ENCODE peak calls at places on chromosomes 12 and 14, in five cellular contexts. S, E, K, B and T are unnamed samples.
A peak's percentile ranks its signal among the peaks of the same experiment; 100 is the strongest.

GRCh38 chr12:75437564-75437963 is 43.0 kb upstream of the GLIPR1 start:
- DNase-seq in S (no peak), E (no peak), K (peak; percentile 74), B (peak; percentile 27), T (no peak)

GRCh38 chr12:56188786-56189335 is 422 bp downstream of the SMARCC2 start:
- DNase-seq in S (no peak), E (peak; percentile 59), K (no peak), B (no peak), T (no peak)

GRCh38 chr12:6605425-6606330 is 1.5 kb downstream of the CHD4 start:
- DNase-seq in S (peak; percentile 13), E (no peak), K (peak; percentile 26), B (peak; percentile 38), T (no peak)

GRCh38 chr12:54958048-54958658 is 26.4 kb downstream of the TESPA1 start:
- DNase-seq in S (peak; percentile 60), E (peak; percentile 84), K (peak; percentile 79), B (peak; percentile 48), T (peak; percentile 77)

GRCh38 chr12:50637870-50638481 is 125.9 kb upstream of the ATF1 start:
- DNase-seq in S (no peak), E (peak; percentile 52), K (peak; percentile 73), B (peak; percentile 52), T (peak; percentile 78)

GRCh38 chr12:124607681-124608425 is 40.4 kb upstream of the NCOR2 start:
- DNase-seq in S (no peak), E (no peak), K (no peak), B (no peak), T (peak; percentile 40)

GRCh38 chr14:41120400-41120799 is 486.3 kb upstream of the LRFN5 start:
- DNase-seq in S (no peak), E (no peak), K (no peak), B (no peak), T (no peak)

GRCh38 chr12:13425766-13426165 is 229.2 kb downstream of the EMP1 start:
- DNase-seq in S (no peak), E (no peak), K (peak; percentile 44), B (peak; percentile 90), T (no peak)

GRCh38 chr14:77601846-77602609 is 14.4 kb downstream of the SPTLC2 start:
- DNase-seq in S (no peak), E (no peak), K (no peak), B (peak; percentile 43), T (peak; percentile 52)

GRCh38 chr12:77354766-77355362 is 289.5 kb upstream of the E2F7 start:
- DNase-seq in S (no peak), E (no peak), K (no peak), B (peak; percentile 3), T (no peak)

GRCh38 chr12:107891967-107892366 is 117.5 kb downstream of the ASCL4 start:
- DNase-seq in S (no peak), E (no peak), K (peak; percentile 31), B (no peak), T (no peak)

GRCh38 chr12:68977909-68978610 is 45.1 kb upstream of the CPM start:
- DNase-seq in S (no peak), E (no peak), K (peak; percentile 54), B (no peak), T (no peak)

GRCh38 chr14:58297412-58297761 is 968 bp upstream of the ARID4A start:
- DNase-seq in S (no peak), E (no peak), K (no peak), B (no peak), T (no peak)

GRCh38 chr12:50050410-50051280 is 6.8 kb upstream of the ASIC1 start:
- DNase-seq in S (no peak), E (no peak), K (no peak), B (no peak), T (no peak)

GRCh38 chr12:131103614-131104463 is 150.1 kb downstream of the ADGRD1 start:
- DNase-seq in S (no peak), E (no peak), K (no peak), B (no peak), T (no peak)

GRCh38 chr12:107594995-107595394 is 90.6 kb upstream of the PWP1 start:
- DNase-seq in S (no peak), E (no peak), K (peak; percentile 58), B (no peak), T (no peak)